ENCODE peak calls at places on chromosomes 6 and 20, in ten cellular contexts. Q is transverse colon, F is hepatocyte, R is HCT116, V is MM.1S, K is ovary, N is tibial nerve, L is fibroblast of lung, O is tibial artery, M is prostate gland. W is an unnamed sample.
A peak's percentile ranks its signal among the peaks of the same experiment; 100 is the strongest.

GRCh38 chr6:145506554-145506953 is 228.8 kb downstream of the EPM2A start:
- DNase-seq in Q (no peak), R (no peak), F (peak; percentile 25), M (no peak), O (no peak), L (no peak), K (no peak), N (no peak), V (no peak), W (peak; percentile 42)

GRCh38 chr6:33160728-33161323 is 31.4 kb downstream of the COL11A2 start:
- DNase-seq in R (peak; percentile 52), N (peak; percentile 23), L (peak; percentile 89), V (peak; percentile 26), F (peak; percentile 65), O (peak; percentile 42), Q (peak; percentile 78), M (peak; percentile 84), K (peak; percentile 18), W (no peak)

GRCh38 chr20:10539818-10540553 is 104.9 kb downstream of the SLX4IP start:
- DNase-seq in K (no peak), M (no peak), N (no peak), F (no peak), V (no peak), L (no peak), Q (no peak), R (no peak), O (no peak), W (no peak)

GRCh38 chr6:11727995-11728961 is 50.3 kb downstream of the ADTRP start:
- DNase-seq in K (no peak), N (no peak), O (no peak), R (no peak), M (no peak), F (no peak), Q (no peak), L (no peak), V (peak; percentile 74), W (no peak)

GRCh38 chr6:56841372-56841749 is 113.5 kb upstream of the BEND6 start:
- DNase-seq in R (no peak), V (no peak), Q (no peak), M (no peak), L (no peak), N (no peak), K (no peak), O (no peak), F (no peak), W (no peak)

GRCh38 chr20:19254956-19255355 is 42.5 kb downstream of the SLC24A3 start:
- DNase-seq in F (no peak), N (no peak), R (no peak), L (no peak), V (no peak), Q (no peak), M (no peak), O (no peak), K (no peak), W (no peak)

GRCh38 chr6:7338031-7338430 is 25.0 kb upstream of the SSR1 start:
- DNase-seq in K (no peak), O (no peak), L (peak; percentile 31), F (no peak), V (no peak), Q (no peak), N (no peak), R (no peak), M (no peak), W (no peak)

GRCh38 chr20:44210422-44211176 is at the start of gene OSER1:
- DNase-seq in R (peak; percentile 94), N (peak; percentile 96), F (peak; percentile 99), M (peak; percentile 99), Q (peak; percentile 99), V (peak; percentile 98), O (peak; percentile 98), K (peak; percentile 99), L (peak; percentile 97), W (peak; percentile 99)

GRCh38 chr6:68012822-68013221 is 622.3 kb upstream of the ADGRB3 start:
- DNase-seq in V (no peak), N (no peak), O (no peak), Q (no peak), R (no peak), K (no peak), F (no peak), L (no peak), M (no peak), W (no peak)

GRCh38 chr6:137926207-137926731 is 59.2 kb downstream of the TNFAIP3 start:
- DNase-seq in F (peak; percentile 57), V (peak; percentile 46), R (peak; percentile 38), N (no peak), O (no peak), Q (no peak), M (peak; percentile 11), K (no peak), L (peak; percentile 77), W (peak; percentile 35)

GRCh38 chr6:161218222-161218621 is 55.6 kb downstream of the AGPAT4 start:
- DNase-seq in K (no peak), R (no peak), L (no peak), F (no peak), V (no peak), N (no peak), M (no peak), O (no peak), Q (no peak), W (no peak)

DNA sequence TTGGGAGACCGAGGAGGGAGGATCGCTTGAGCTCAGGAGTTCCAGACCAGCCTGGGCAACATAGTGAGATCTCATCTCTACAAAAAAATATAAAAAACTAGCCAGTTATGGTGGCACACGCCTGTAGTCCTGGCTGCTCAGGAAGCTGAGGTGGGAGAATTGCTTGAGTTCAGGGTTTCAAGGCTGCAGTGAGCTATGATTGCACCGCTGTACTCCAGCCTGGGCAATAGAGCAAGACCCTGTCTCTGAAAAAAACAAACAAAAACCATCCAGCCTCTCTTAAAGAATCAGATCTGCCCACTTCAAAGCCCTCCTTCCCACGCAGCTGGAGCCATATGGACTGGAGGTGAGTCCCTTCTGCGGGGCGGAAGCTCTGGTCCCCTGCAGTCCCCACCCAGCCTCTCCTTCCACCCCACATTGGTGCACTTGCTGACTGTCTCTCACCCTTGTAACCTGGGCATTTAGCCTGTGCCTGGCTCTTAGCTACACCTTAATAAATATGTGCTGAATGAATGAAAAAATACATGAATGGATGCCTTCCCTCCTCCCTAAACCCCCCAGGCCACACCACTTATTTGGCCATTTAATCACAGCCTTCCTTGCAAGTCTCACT is 7.2 kb upstream of the PARD6B start:
- DNase-seq in V (no peak), R (no peak), F (no peak), N (no peak), L (no peak), O (no peak), Q (no peak), K (peak; percentile 23), M (no peak), W (no peak)
- H3K27ac ChIP-seq in V (no peak overlapping the region), R (peak overlapping the region; percentile 96), F (peak overlapping the region; percentile 76), N (peak overlapping the region; percentile 74), L (peak overlapping the region; percentile 40), O (peak overlapping the region; percentile 71), Q (peak overlapping the region; percentile 63), K (no peak overlapping the region), M (peak overlapping the region; percentile 13), W (peak overlapping the region; percentile 95)

GRCh38 chr6:166629628-166630027 is 2.6 kb upstream of the RPS6KA2 start:
- DNase-seq in V (no peak), M (no peak), Q (no peak), L (peak; percentile 58), O (no peak), F (no peak), R (no peak), N (no peak), K (no peak), W (no peak)

GRCh38 chr6:166627875-166628849 is 1.1 kb upstream of the RPS6KA2 start:
- DNase-seq in L (peak; percentile 47), Q (peak; percentile 69), M (peak; percentile 48), O (peak; percentile 70), R (no peak), N (peak; percentile 43), F (peak; percentile 81), K (peak; percentile 74), V (peak; percentile 43), W (peak; percentile 58)

GRCh38 chr6:166632731-166633130 is 5.7 kb upstream of the RPS6KA2 start:
- DNase-seq in M (no peak), N (no peak), F (no peak), O (peak; percentile 3), Q (no peak), K (no peak), R (no peak), V (no peak), L (no peak), W (no peak)

GRCh38 chr6:166627039-166627874 is at the start of gene RPS6KA2:
- DNase-seq in F (peak; percentile 100), Q (peak; percentile 100), N (peak; percentile 100), M (peak; percentile 100), R (peak; percentile 97), V (peak; percentile 92), O (peak; percentile 100), L (peak; percentile 99), K (peak; percentile 100), W (peak; percentile 100)

DNA sequence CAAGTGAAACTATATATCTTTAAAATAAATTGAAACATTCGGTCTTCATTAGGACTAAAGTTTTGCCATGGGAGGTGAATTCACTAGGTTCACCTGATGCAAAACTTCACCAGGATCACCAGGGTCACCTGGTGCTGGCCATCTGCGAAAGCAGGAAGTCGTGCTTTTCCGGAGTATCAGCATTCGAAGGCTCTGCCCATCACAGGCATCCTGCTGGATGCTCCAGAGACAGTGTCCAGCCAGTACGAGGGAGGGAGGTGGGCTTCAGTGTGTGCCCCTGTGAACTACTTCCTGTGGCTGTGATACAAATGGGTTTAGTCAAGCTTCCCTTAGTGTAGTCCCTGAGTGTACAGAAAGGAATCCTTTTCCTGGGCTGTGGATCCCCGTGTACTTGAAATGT is 3.4 kb upstream of the RPS6KA2 start:
- DNase-seq in M (no peak), N (no peak), V (no peak), F (no peak), O (no peak), K (no peak), L (no peak), R (no peak), Q (no peak), W (no peak)
- H3K4me1 ChIP-seq in M (peaks cover 9% of the 10 kb centered on the region), N (peaks cover 15% of the 10 kb centered on the region), V (peaks cover 33% of the 10 kb centered on the region), F (peaks cover 7% of the 10 kb centered on the region), O (no peaks in the 10 kb centered on the region), K (peaks cover 3% of the 10 kb centered on the region), L (peaks cover 11% of the 10 kb centered on the region), R (peaks cover 6% of the 10 kb centered on the region), Q (peaks cover 12% of the 10 kb centered on the region), W (peaks cover 38% of the 10 kb centered on the region)

GRCh38 chr20:23877524-23877923 is 2.0 kb downstream of the CST5 start:
- DNase-seq in R (no peak), M (no peak), V (no peak), O (no peak), K (no peak), L (no peak), Q (no peak), N (no peak), F (no peak), W (no peak)
- H3K27ac ChIP-seq in R (no peak overlapping the region), M (no peak overlapping the region), V (no peak overlapping the region), O (no peak overlapping the region), K (no peak overlapping the region), L (no peak overlapping the region), Q (no peak overlapping the region), N (no peak overlapping the region), F (no peak overlapping the region), W (no peak overlapping the region)

DNA sequence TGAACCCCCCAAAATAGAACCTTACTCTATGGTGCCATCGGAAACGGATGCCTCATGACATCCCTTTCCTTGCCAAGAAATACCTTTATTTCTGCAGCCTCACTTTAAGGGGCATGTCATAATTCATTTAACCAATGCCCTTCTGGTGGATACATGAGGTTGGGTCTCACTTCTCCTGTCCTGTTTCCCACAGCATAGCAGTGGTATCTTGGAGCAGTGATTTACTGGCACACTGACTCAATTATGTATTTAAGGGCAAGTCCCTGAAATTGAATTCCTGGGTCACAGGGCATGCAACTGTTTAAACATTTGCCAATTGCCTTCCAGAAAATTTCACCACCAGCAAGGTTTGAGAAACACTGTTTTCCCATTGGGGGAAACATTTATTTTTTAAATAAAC is 639 bp upstream of the LBP start:
- DNase-seq in F (no peak), O (no peak), Q (no peak), K (no peak), R (no peak), L (no peak), N (no peak), V (no peak), M (no peak), W (no peak)
- H3K4me1 ChIP-seq in F (peaks cover 20% of the 10 kb centered on the region), O (no peaks in the 10 kb centered on the region), Q (peaks cover 6% of the 10 kb centered on the region), K (peaks cover 5% of the 10 kb centered on the region), R (no peaks in the 10 kb centered on the region), L (no peaks in the 10 kb centered on the region), N (peaks cover 6% of the 10 kb centered on the region), V (no peaks in the 10 kb centered on the region), M (no peaks in the 10 kb centered on the region), W (peaks cover 22% of the 10 kb centered on the region)

W was measured in gastrocnemius medialis.